ENCODE peak calls at places on chromosome 14, in five cellular contexts. B is heart right ventricle, I is lung, A is aorta, Z is Peyer's patch. M is an unnamed sample. For H3K4me1, the result is how much of the 10 kb centered on the place peaks cover.

GRCh38 chr14:102573591-102574046 is 18.8 kb upstream of the RCOR1 start:
- DNase-seq in B (no peak), I (no peak), A (no peak), Z (no peak), M (no peak)

GRCh38 chr14:75450381-75451276 is 22.8 kb downstream of the JDP2 start:
- DNase-seq in B (peak), I (peak), A (peak), Z (peak), M (no peak)

GRCh38 chr14:90193925-90194324 is 62.4 kb upstream of the PSMC1 start:
- DNase-seq in B (no peak), I (no peak), A (no peak), Z (no peak), M (no peak)

GRCh38 chr14:71852201-71852600 is 80.0 kb upstream of the RGS6 start:
- DNase-seq in B (no peak), I (no peak), A (no peak), Z (no peak), M (no peak)

GRCh38 chr14:64536488-64537245 is 3.9 kb upstream of the HSPA2 start:
- DNase-seq in B (no peak), I (no peak), A (no peak), Z (no peak), M (no peak)

GRCh38 chr14:37590096-37590809 is 4.8 kb downstream of the FOXA1 start:
- DNase-seq in B (no peak), I (no peak), A (no peak), Z (no peak), M (no peak)

GRCh38 chr14:76133103-76133502 is 18.6 kb upstream of the GPATCH2L start:
- DNase-seq in B (no peak), I (no peak), A (no peak), Z (no peak), M (no peak)

GRCh38 chr14:63283501-63284248 is 35.1 kb downstream of the GPHB5 start:
- DNase-seq in B (no peak), I (no peak), A (no peak), Z (no peak), M (no peak)

GRCh38 chr14:96279564-96279963 is 23.6 kb downstream of the BDKRB1 start:
- DNase-seq in B (no peak), I (no peak), A (no peak), Z (no peak), M (peak)

GRCh38 chr14:90827919-90828610 is 11.8 kb upstream of the TTC7B start:
- DNase-seq in B (peak), I (peak), A (peak), Z (peak), M (peak)

GRCh38 chr14:71833476-71833875 is 98.8 kb upstream of the RGS6 start:
- DNase-seq in B (no peak), I (no peak), A (no peak), Z (no peak), M (no peak)

GRCh38 chr14:35420036-35420811 is 15.7 kb upstream of the NFKBIA start:
- DNase-seq in B (no peak), I (no peak), A (no peak), Z (no peak), M (no peak)

GRCh38 chr14:91114079-91115065 is 499 bp downstream of the DGLUCY start:
- DNase-seq in B (peak), I (peak), A (peak), Z (peak), M (no peak)

GRCh38 chr14:78448483-78449094 is 278.4 kb downstream of the NRXN3 start:
- DNase-seq in B (peak), I (peak), A (no peak), Z (peak), M (no peak)

GRCh38 chr14:70664698-70665447 is 23.2 kb downstream of the TTC9 start:
- DNase-seq in B (no peak), I (no peak), A (no peak), Z (no peak), M (no peak)

GRCh38 chr14:94180655-94181271 is 6.6 kb downstream of the PPP4R4 start:
- DNase-seq in B (no peak), I (no peak), A (no peak), Z (no peak), M (no peak)

GRCh38 chr14:51219473-51220448 is 20.3 kb upstream of the TMX1 start:
- DNase-seq in B (no peak), I (no peak), A (no peak), Z (no peak), M (no peak)

GRCh38 chr14:57884175-57884574 is 18.3 kb upstream of the SLC35F4 start:
- DNase-seq in B (no peak), I (no peak), A (no peak), Z (no peak), M (no peak)

GRCh38 chr14:33564774-33565630 is 385.9 kb downstream of the EGLN3 start:
- DNase-seq in B (no peak), I (no peak), A (no peak), Z (no peak), M (no peak)

GRCh38 chr14:78297843-78298242 is 127.7 kb downstream of the NRXN3 start:
- DNase-seq in B (no peak), I (no peak), A (no peak), Z (no peak), M (no peak)

GRCh38 chr14:29390046-29390841 is 537.4 kb downstream of the PRKD1 start:
- DNase-seq in B (no peak), I (no peak), A (no peak), Z (no peak), M (no peak)

GRCh38 chr14:37340353-37340752 is 142.6 kb downstream of the MIPOL1 start:
- DNase-seq in B (no peak), I (no peak), A (no peak), Z (no peak), M (no peak)

GRCh38 chr14:95885866-95886265 is 9.2 kb downstream of the TUNAR start:
- DNase-seq in B (no peak), I (no peak), A (no peak), Z (no peak), M (no peak)

GRCh38 chr14:92914087-92914656 is 8.8 kb upstream of the CHGA start:
- DNase-seq in B (peak), I (no peak), A (no peak), Z (no peak), M (no peak)

GRCh38 chr14:36805116-36805515 is 143.5 kb downstream of the PAX9 start:
- DNase-seq in B (peak), I (no peak), A (no peak), Z (no peak), M (no peak)

GRCh38 chr14:39203659-39204606 is 28.9 kb downstream of the PNN start:
- DNase-seq in B (no peak), I (no peak), A (no peak), Z (peak), M (no peak)

GRCh38 chr14:90496379-90496778 is 99.5 kb downstream of the CALM1 start:
- DNase-seq in B (no peak), I (no peak), A (peak), Z (no peak), M (no peak)

GRCh38 chr14:65849558-65849957 is 437.0 kb downstream of the FUT8 start:
- DNase-seq in B (no peak), I (no peak), A (no peak), Z (no peak), M (no peak)

GRCh38 chr14:45201908-45202307 is 51.1 kb downstream of the MIS18BP1 start:
- DNase-seq in B (no peak), I (no peak), A (no peak), Z (no peak), M (no peak)

GRCh38 chr14:23306412-23307145 is at the start of gene BCL2L2:
- DNase-seq in B (peak), I (peak), A (peak), Z (peak), M (peak)

GRCh38 chr14:49939884-49940510 is 47.1 kb downstream of the ARF6 start:
- DNase-seq in B (no peak), I (no peak), A (no peak), Z (no peak), M (no peak)

GRCh38 chr14:54676822-54677708 is 110.1 kb downstream of the SAMD4A start:
- DNase-seq in B (peak), I (no peak), A (no peak), Z (no peak), M (no peak)
- H3K27ac ChIP-seq in B (peak), I (no peak), A (peak), Z (peak), M (peak)

GRCh38 chr14:99556134-99556791 is 47.7 kb downstream of the CCDC85C start:
- DNase-seq in B (no peak), I (no peak), A (no peak), Z (no peak), M (no peak)

GRCh38 chr14:99552021-99552553 is 51.9 kb downstream of the CCDC85C start:
- DNase-seq in B (no peak), I (no peak), A (no peak), Z (no peak), M (no peak)

GRCh38 chr14:99554184-99554583 is 49.8 kb downstream of the CCDC85C start:
- DNase-seq in B (no peak), I (no peak), A (no peak), Z (no peak), M (no peak)

GRCh38 chr14:99552572-99553216 is 51.3 kb downstream of the CCDC85C start:
- DNase-seq in B (no peak), I (no peak), A (no peak), Z (peak), M (no peak)

DNA sequence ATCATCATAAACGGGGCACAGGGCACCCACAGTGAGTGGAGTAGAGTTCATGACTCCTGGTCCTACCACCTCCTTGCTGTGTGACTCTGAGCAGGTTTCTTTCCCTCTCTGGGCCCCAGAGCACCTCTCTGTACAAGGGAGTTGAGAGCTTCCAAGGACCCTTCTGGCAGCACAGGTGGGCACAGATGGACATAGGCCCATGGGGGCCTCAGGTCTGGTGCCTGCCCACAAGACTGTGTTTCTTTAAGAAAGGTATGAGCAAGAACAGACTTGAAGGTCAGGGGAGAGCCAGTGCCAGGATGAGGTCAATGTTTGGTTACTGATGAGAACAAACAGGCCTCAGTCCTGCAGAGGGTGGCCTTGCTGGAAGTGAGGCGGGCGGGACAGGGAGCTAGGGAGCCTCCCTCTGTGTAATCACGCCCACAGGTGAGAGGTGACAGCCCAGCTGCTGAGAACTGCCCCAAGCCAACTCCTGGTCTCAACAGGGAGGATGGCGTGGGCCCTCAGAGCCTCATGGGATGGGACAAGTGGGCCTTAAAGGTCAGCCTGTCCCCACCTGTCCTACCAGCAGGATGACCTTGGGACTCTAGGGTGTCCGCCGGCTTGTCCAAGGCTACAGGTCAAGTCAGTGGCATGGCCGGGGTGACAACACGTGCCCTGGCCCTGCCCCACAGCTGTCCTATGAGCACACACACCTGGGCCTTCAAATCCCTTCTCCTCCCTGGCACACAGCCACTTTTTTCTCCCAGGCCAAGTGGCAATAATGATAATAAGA is 49.1 kb downstream of the CCDC85C start:
- DNase-seq in B (no peak), I (peak), A (no peak), Z (peak), M (no peak)
- H3K4me1 ChIP-seq in B (under half), I (under half), A (under half), Z (half or more), M (under half)

GRCh38 chr14:21203470-21204166 is 47.8 kb upstream of the OR5AU1 start:
- DNase-seq in B (no peak), I (no peak), A (no peak), Z (no peak), M (no peak)
- H3K27ac ChIP-seq in B (no peak), I (no peak), A (no peak), Z (no peak), M (no peak)

DNA sequence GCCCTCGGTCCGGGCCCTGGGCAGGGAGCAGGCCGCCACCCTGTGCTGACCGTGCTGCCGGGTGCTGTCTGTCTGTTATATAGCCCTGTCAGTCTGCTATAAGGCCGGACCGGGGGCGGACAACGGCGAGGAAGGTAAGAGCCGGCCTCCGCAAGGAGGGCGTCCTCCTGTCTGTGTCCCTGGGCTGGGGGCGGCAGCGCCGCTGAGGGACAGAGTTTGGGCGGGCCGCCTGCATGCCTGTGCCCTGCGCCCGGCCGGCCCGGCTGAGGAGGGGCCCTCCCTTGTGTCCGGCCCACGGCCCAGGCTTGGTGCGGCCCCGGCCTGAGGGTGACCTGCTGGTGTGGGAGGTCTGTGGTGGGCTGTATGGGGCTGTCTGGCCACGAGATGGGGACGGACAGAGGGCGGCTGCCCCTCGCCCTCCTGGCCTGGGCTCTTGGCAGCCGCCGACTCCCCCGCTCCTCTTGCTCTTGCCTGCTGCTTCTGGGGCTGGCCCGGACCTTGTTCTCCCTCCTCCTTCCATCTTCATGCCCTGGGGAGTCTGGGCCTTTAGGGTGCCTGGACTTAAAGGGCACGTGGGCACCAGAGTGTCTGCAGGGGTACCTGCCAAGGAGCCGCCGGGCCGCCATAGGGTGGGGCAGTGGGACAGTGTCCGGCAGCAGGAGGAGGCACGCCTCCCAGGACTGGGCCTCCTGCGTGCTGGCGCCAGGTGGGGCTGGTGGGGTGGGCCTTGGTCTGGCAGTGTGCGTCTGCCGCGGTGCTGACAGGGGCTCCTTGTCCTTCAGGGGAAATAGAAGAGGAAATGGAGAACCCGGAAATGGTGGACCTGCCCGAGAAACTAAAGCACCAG is 25.1 kb upstream of the CRIP2 start:
- DNase-seq in B (no peak), I (no peak), A (no peak), Z (no peak), M (no peak)
- H3K4me1 ChIP-seq in B (under half), I (under half), A (under half), Z (under half), M (under half)

GRCh38 chr14:101359221-101360044 is 201.9 kb upstream of the DIO3 start:
- DNase-seq in B (no peak), I (peak), A (peak), Z (no peak), M (peak)
- H3K27ac ChIP-seq in B (peak), I (peak), A (no peak), Z (peak), M (peak)

GRCh38 chr14:68913516-68913915 is 65.6 kb downstream of the ACTN1 start:
- DNase-seq in B (no peak), I (no peak), A (no peak), Z (no peak), M (no peak)
- H3K4me1 ChIP-seq in B (under half), I (under half), A (under half), Z (under half), M (under half)

DNA sequence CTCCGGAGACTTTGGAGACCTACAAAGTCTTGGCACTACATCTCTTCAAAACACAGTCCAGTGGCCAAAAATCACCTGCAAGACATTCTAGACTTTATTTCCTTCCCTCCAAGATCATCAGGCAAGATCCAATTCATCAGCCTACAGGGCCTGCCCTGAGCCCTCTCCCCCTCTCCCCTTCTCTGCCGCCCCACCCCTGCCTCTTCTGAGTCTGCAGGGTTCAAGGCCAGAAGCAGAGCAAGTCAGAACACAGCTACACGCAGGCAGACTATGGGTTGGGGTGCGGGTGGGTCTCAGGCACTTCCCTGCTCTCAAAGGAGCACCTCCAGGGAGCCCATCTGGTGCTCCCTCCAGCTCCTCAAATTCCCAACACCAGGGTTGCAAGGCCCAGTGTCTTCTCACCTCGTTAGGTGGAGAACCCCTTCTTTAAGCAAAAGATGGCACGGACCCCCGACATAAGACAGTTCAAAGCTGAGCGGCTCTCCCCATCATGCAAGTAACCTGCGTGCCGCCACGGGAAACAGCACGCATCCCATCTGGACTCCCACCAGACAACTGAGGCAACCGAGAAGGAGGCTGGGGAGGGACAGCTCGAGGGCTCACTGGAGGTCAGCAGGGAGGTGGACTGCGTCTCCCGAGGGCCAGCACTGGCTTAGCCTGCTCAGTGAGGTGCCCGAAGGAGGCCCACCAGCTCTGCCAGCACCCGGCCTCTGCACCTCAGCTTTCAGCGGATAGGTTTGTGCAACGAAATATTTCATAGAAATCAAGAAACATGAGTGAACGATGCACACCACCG is 5.6 kb upstream of the INF2 start:
- DNase-seq in B (no peak), I (no peak), A (no peak), Z (no peak), M (no peak)
- H3K27ac ChIP-seq in B (no peak), I (no peak), A (no peak), Z (no peak), M (no peak)